ENCODE peak calls at places on chromosome 12, in eight cellular contexts. O, U, K, B, P, E, C and G are unnamed samples.

GRCh38 chr12:68980476-68981212 is 47.7 kb upstream of the CPM start:
- DNase-seq in B (no peak), O (no peak), E (no peak), C (no peak), P (no peak), K (no peak), U (no peak), G (peak; percentile 84)

GRCh38 chr12:41509655-41510054 is 321.5 kb downstream of the PDZRN4 start:
- DNase-seq in K (no peak), E (no peak), C (no peak), P (no peak), O (no peak), U (no peak), B (no peak), G (no peak)

GRCh38 chr12:109731806-109732205 is 18.2 kb downstream of the FAM222A start:
- DNase-seq in K (no peak), U (no peak), C (no peak), E (no peak), B (no peak), O (no peak), P (peak; percentile 1), G (no peak)

GRCh38 chr12:83036847-83037246 is 350.1 kb downstream of the TMTC2 start:
- DNase-seq in E (no peak), U (no peak), B (no peak), P (no peak), O (no peak), C (no peak), K (no peak), G (no peak)

GRCh38 chr12:23028158-23028802 is 403.3 kb downstream of the ETNK1 start:
- DNase-seq in K (no peak), P (no peak), E (no peak), B (no peak), U (no peak), C (no peak), O (no peak), G (no peak)

GRCh38 chr12:108691995-108692808 is 39.1 kb downstream of the CORO1C start:
- DNase-seq in U (no peak), O (no peak), E (peak; percentile 37), B (peak; percentile 51), C (peak; percentile 50), K (peak; percentile 77), P (peak; percentile 27), G (no peak)

GRCh38 chr12:113837528-113838296 is 128.4 kb downstream of the RBM19 start:
- DNase-seq in E (no peak), C (no peak), P (no peak), B (no peak), K (no peak), U (no peak), O (no peak), G (no peak)

GRCh38 chr12:2169489-2169888 is 116.7 kb downstream of the CACNA1C start:
- DNase-seq in P (no peak), K (no peak), U (no peak), B (no peak), E (no peak), C (no peak), O (no peak), G (peak; percentile 23)

GRCh38 chr12:131035268-131035681 is 81.6 kb downstream of the ADGRD1 start:
- DNase-seq in O (no peak), C (no peak), E (no peak), U (no peak), P (no peak), K (no peak), B (peak; percentile 76), G (no peak)

GRCh38 chr12:7113389-7113871 is 4.4 kb upstream of the C1RL start:
- DNase-seq in B (peak; percentile 72), P (peak; percentile 28), O (no peak), C (peak; percentile 39), K (no peak), E (peak; percentile 42), U (no peak), G (peak; percentile 38)

GRCh38 chr12:26425587-26426260 is 230.4 kb downstream of the SSPN start:
- DNase-seq in O (no peak), B (peak; percentile 40), K (no peak), C (peak; percentile 56), U (no peak), E (peak; percentile 5), P (no peak), G (no peak)

GRCh38 chr12:54701940-54702592 is 53.9 kb upstream of the DCD start:
- DNase-seq in P (no peak), O (peak; percentile 40), E (peak; percentile 26), K (no peak), B (peak; percentile 52), C (peak; percentile 32), U (no peak), G (no peak)

GRCh38 chr12:107570721-107571120 is 114.9 kb upstream of the PWP1 start:
- DNase-seq in U (no peak), B (no peak), O (no peak), C (peak; percentile 63), P (peak; percentile 41), K (no peak), E (no peak), G (no peak)

GRCh38 chr12:121299662-121300061 is 3.2 kb upstream of the CAMKK2 start:
- DNase-seq in K (no peak), O (no peak), E (no peak), B (no peak), P (no peak), U (no peak), C (no peak), G (no peak)

GRCh38 chr12:46523446-46523845 is 150.9 kb upstream of the SLC38A2 start:
- DNase-seq in B (no peak), E (peak; percentile 57), O (no peak), C (no peak), P (no peak), K (no peak), U (no peak), G (no peak)

GRCh38 chr12:88334271-88334670 is 192.2 kb downstream of the TMTC3 start:
- DNase-seq in E (peak; percentile 79), K (no peak), P (no peak), C (peak; percentile 72), U (no peak), O (peak; percentile 57), B (peak; percentile 67), G (no peak)

GRCh38 chr12:89350661-89351488 is 1.4 kb downstream of the DUSP6 start:
- DNase-seq in U (no peak), B (peak; percentile 53), C (peak; percentile 34), P (peak; percentile 33), E (no peak), O (no peak), K (no peak), G (no peak)

GRCh38 chr12:105382771-105383632 is 52.5 kb downstream of the C12orf75 start:
- DNase-seq in P (no peak), O (peak; percentile 71), U (no peak), E (peak; percentile 84), C (peak; percentile 72), K (no peak), B (peak; percentile 66), G (peak; percentile 40)